ENCODE peak calls at places on chromosomes 7 and 10, in five cellular contexts. T is A549, G is K562, I is GM12878, J is H1. C is an unnamed sample.

GRCh38 chr7:34652784-34653183 is 5.2 kb upstream of the NPSR1 start:
- DNase-seq in G (no peak), J (no peak), I (no peak), T (no peak), C (peak; percentile 65)

GRCh38 chr10:129796611-129797420 is 167.3 kb downstream of the EBF3 start:
- DNase-seq in J (no peak), I (no peak), T (no peak), G (no peak), C (no peak)

GRCh38 chr7:48587475-48587874 is 336.9 kb upstream of the CDC14C start:
- DNase-seq in T (no peak), I (no peak), G (no peak), J (no peak), C (no peak)

GRCh38 chr10:101450277-101451080 is 96.5 kb downstream of the BTRC start:
- DNase-seq in I (no peak), J (no peak), G (peak; percentile 39), T (no peak), C (no peak)

GRCh38 chr7:136687693-136688322 is 180.6 kb upstream of the CHRM2 start:
- DNase-seq in T (peak; percentile 24), J (no peak), I (no peak), G (peak; percentile 53), C (peak; percentile 7)

GRCh38 chr7:158975526-158976467 is 119.4 kb downstream of the DYNC2I1 start:
- DNase-seq in T (no peak), J (no peak), G (peak; percentile 88), I (no peak), C (peak; percentile 56)

GRCh38 chr7:38383281-38383680 is 109.8 kb upstream of the TARP start:
- DNase-seq in G (no peak), I (no peak), T (no peak), J (no peak), C (no peak)

GRCh38 chr7:149753370-149754233 is 19.8 kb downstream of the ZNF467 start:
- DNase-seq in J (peak; percentile 83), I (no peak), T (peak; percentile 65), G (peak; percentile 76), C (peak; percentile 35)

GRCh38 chr10:119333146-119333792 is 125.9 kb downstream of the GRK5 start:
- DNase-seq in G (no peak), I (no peak), T (no peak), J (no peak), C (no peak)

GRCh38 chr10:28633750-28634149 is 43.6 kb upstream of the BAMBI start:
- DNase-seq in I (no peak), G (no peak), J (no peak), T (peak; percentile 36), C (peak; percentile 44)

GRCh38 chr7:95686109-95686508 is 86.2 kb upstream of the DYNC1I1 start:
- DNase-seq in J (no peak), I (no peak), T (peak; percentile 81), G (no peak), C (peak; percentile 40)

GRCh38 chr10:98620503-98620902 is 173.8 kb upstream of the HPS1 start:
- DNase-seq in I (no peak), J (no peak), T (no peak), G (no peak), C (no peak)

GRCh38 chr7:98475352-98475751 is 74.5 kb upstream of the BAIAP2L1 start:
- DNase-seq in G (no peak), T (no peak), J (no peak), I (no peak), C (no peak)

GRCh38 chr7:1027285-1028043 is 16.9 kb upstream of the GPR146 start:
- DNase-seq in I (no peak), G (peak; percentile 59), T (peak; percentile 31), J (peak; percentile 65), C (no peak)

GRCh38 chr7:101519324-101520017 is 109.6 kb downstream of the MYL10 start:
- DNase-seq in I (no peak), G (no peak), J (no peak), T (no peak), C (no peak)

GRCh38 chr10:90588222-90588621 is 269.6 kb downstream of the HTR7 start:
- DNase-seq in G (no peak), J (no peak), T (no peak), I (no peak), C (no peak)

GRCh38 chr10:43594944-43595589 is 11.2 kb upstream of the ZNF485 start:
- DNase-seq in T (no peak), J (no peak), I (peak; percentile 84), G (no peak), C (no peak)

GRCh38 chr7:11858026-11858425 is 26.0 kb upstream of the THSD7A start:
- DNase-seq in J (no peak), G (no peak), I (no peak), T (no peak), C (no peak)

GRCh38 chr10:33123680-33124079 is 165.7 kb upstream of the ITGB1 start:
- DNase-seq in T (no peak), I (no peak), J (no peak), G (no peak), C (no peak)

GRCh38 chr7:31488562-31489203 is 25.2 kb upstream of the ITPRID1 start:
- DNase-seq in G (peak; percentile 88), I (peak; percentile 34), J (peak; percentile 90), T (peak; percentile 65), C (peak; percentile 31)

GRCh38 chr10:47033081-47033480 is 121.9 kb downstream of the PTPN20 start:
- DNase-seq in I (no peak), G (no peak), T (no peak), J (no peak), C (no peak)

GRCh38 chr10:81179805-81180452 is 642.2 kb downstream of the SH2D4B start:
- DNase-seq in T (peak; percentile 36), G (no peak), I (peak; percentile 16), J (no peak), C (peak; percentile 0)

GRCh38 chr7:105614341-105614840 is 33.1 kb upstream of the EFCAB10 start:
- DNase-seq in T (no peak), I (no peak), G (no peak), J (no peak), C (no peak)

GRCh38 chr10:121828045-121828444 is 99.8 kb downstream of the ATE1 start:
- DNase-seq in I (no peak), J (no peak), G (no peak), T (no peak), C (no peak)

GRCh38 chr7:17097668-17098297 is 200.7 kb upstream of the AHR start:
- DNase-seq in J (no peak), G (no peak), T (no peak), I (no peak), C (no peak)

GRCh38 chr10:73907841-73908517 is 3.0 kb upstream of the PLAU start:
- DNase-seq in I (no peak), T (peak; percentile 74), J (no peak), G (no peak), C (no peak)

GRCh38 chr10:73905256-73906018 is 5.5 kb upstream of the PLAU start:
- DNase-seq in G (no peak), I (no peak), J (no peak), T (no peak), C (no peak)

GRCh38 chr10:73908853-73909611 is 1.9 kb upstream of the PLAU start:
- DNase-seq in I (peak; percentile 63), J (no peak), G (peak; percentile 56), T (peak; percentile 93), C (peak; percentile 35)

GRCh38 chr10:73909716-73910115 is 1.2 kb upstream of the PLAU start:
- DNase-seq in I (no peak), G (no peak), T (no peak), J (no peak), C (no peak)

DNA sequence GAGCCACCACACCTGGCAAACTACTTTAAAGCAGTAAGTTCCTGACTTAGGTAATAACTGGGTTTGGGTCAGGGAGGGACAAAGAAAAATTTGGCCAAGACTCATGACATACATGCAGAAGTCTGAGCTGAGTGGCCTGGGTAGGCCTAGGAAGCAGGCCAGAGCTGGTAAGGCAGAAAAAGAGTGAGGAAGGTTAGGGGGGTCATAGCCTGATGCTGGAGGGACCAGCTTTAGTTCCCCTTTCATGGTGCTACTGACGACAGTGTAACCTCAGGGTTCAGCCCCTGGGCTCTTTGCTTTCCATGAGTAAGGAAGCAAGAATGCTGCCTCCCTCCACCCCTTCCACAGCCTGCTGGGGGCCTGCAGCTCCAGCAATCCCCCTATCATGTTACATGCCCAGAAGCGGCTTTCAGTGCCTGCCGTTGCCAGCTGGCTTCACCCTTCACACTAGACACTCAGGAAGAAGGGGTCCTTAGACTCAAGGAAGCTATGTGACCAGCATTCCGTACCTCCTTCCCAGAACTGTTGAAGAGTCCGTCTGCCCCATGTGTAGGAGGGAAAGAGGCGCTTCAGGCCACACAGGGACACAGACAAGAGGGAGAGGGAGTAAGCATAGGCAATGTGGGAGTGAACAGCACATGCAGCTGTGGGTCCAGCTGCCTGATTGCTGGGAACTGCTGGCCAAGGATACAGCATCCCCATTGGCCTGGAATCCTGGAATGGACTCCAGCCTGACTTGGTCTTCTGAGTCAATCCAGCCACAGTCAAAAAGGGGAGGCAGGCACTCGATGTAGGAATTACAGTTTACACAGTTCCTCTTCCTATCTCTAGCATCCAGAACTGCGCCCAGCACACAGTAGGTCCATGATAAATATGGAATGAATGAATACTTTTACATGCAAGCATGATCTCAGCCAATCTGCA is 4.1 kb upstream of the PLAU start:
- DNase-seq in G (no peak), I (no peak), J (peak; percentile 74), T (peak; percentile 94), C (peak; percentile 64)
- TF ChIP-seq KDM1A in G (no peak), I (no peak), J (peak; percentile 7), T (no peak), C (no peak)

GRCh38 chr7:73623798-73624668 is at the start of gene MLXIPL:
- DNase-seq in T (peak; percentile 78), J (peak; percentile 94), I (no peak), G (peak; percentile 99), C (peak; percentile 83)
- TF ChIP-seq KDM1A in T (no peak), J (no peak), I (no peak), G (no peak), C (no peak)

DNA sequence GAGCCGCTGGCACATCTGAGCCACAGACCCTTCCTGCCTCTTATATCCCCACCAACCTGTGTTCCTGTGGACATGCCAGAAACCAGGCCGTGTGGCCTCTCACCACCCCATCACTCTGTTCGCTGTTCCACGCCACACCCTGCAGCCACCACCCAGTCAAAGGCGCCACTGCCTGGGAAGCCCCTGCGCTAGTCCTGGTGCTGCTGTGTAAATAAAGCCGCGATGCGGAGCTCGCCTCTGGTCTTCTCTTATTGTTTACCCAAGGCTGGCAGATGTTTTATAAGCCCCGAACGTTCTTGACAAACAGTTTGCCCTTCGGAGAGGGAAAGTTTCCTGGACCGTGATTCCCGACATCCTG is 61.3 kb downstream of the LHPP start:
- DNase-seq in T (peak; percentile 33), I (no peak), J (no peak), G (no peak), C (peak; percentile 46)
- TF ChIP-seq KDM1A in T (no peak), I (no peak), J (no peak), G (no peak), C (no peak)

DNA sequence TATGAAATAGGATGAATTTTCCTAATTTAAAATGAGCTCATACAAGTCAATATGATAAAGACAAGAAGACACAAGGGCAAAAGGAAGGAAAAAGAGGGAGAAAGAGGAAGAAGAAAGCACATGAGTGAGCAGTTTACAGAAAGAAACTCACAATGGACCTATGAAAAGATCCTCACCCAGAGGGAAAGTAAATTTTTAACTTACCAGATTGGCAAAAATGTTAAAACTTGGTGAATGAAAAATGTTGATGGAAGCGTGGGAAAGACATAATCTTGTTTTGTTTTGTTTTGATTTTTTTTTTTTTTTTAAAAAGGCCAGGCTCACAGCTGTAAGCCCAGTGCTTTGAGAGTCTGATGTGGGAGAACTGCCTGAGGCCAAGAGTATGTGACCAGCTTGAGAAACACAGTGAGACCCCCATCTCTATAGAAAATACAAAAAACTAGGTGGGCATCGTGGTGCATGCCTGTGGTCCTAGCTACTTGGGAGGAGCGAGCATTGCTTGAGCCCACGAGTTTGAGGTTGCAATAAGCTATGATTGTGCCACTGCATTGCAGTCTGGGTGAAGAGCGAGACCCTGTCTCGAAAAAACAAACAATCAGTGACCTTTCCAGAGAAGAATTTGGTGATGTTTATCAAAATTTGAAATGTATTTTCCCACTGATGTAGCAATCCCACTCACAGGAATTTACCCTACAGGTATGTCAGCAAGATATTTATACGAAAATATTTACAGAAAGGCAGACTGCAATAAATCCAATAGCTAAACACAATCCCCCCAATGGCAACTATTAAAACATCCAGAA is 152.9 kb upstream of the ASAH2 start:
- DNase-seq in J (no peak), I (no peak), G (no peak), T (no peak), C (peak; percentile 44)
- TF ChIP-seq KDM1A in J (no peak), I (no peak), G (no peak), T (no peak), C (no peak)